ENCODE peak calls at places on chromosomes 5 and 9, in nine cellular contexts. G, L, X, B, M, A, R, P and N are unnamed samples.

GRCh38 chr5:159336586-159337290 is 6.5 kb upstream of the IL12B start:
- DNase-seq in A (no peak), G (no peak), L (no peak), R (no peak), P (no peak), B (no peak), X (no peak), M (no peak), N (no peak)

GRCh38 chr9:34557421-34558321 is 31.9 kb downstream of the CNTFR start:
- DNase-seq in L (no peak), P (no peak), R (no peak), B (no peak), M (no peak), A (no peak), G (no peak), X (no peak), N (no peak)

GRCh38 chr5:80408475-80408875 is 611 bp downstream of the ZFYVE16 start:
- DNase-seq in M (peak), A (peak), G (peak), X (peak), L (peak), P (peak), R (no peak), B (peak), N (peak)

GRCh38 chr5:5658226-5658625 is 235.7 kb downstream of the ICE1 start:
- DNase-seq in R (no peak), B (peak), L (peak), G (peak), X (no peak), P (no peak), M (peak), A (no peak), N (no peak)

GRCh38 chr5:119275873-119276214 is 80.0 kb upstream of the TNFAIP8 start:
- DNase-seq in G (no peak), L (no peak), P (no peak), B (no peak), M (no peak), X (no peak), A (peak), R (no peak), N (peak)

GRCh38 chr9:116327702-116328440 is 174.3 kb downstream of the PAPPA start:
- DNase-seq in M (no peak), A (no peak), X (no peak), L (no peak), G (peak), R (no peak), P (no peak), B (no peak), N (no peak)

GRCh38 chr5:135715267-135716050 is 119.0 kb upstream of the SLC25A48 start:
- DNase-seq in L (no peak), X (no peak), R (no peak), P (no peak), M (no peak), B (no peak), A (no peak), G (no peak), N (no peak)

GRCh38 chr9:109297899-109298298 is 23.0 kb downstream of the EPB41L4B start:
- DNase-seq in P (no peak), R (no peak), M (no peak), A (no peak), X (no peak), L (no peak), B (no peak), G (peak), N (no peak)

GRCh38 chr9:75906531-75906930 is 16.1 kb downstream of the PCSK5 start:
- DNase-seq in M (no peak), A (no peak), B (no peak), L (no peak), R (no peak), P (no peak), X (no peak), G (no peak), N (no peak)

GRCh38 chr5:159316519-159317383 is 13.5 kb downstream of the IL12B start:
- DNase-seq in M (no peak), A (no peak), R (peak), B (peak), P (peak), L (no peak), X (no peak), G (peak), N (peak)

GRCh38 chr5:144187699-144188294 is 17.1 kb downstream of the KCTD16 start:
- DNase-seq in R (peak), P (peak), G (peak), A (peak), B (peak), X (peak), M (peak), L (no peak), N (peak)

GRCh38 chr9:18072967-18073366 is 401.0 kb upstream of the ADAMTSL1 start:
- DNase-seq in X (no peak), M (no peak), A (no peak), L (no peak), G (no peak), B (no peak), P (no peak), R (no peak), N (no peak)

GRCh38 chr9:130987738-130988399 is 21.1 kb upstream of the LAMC3 start:
- DNase-seq in A (no peak), X (no peak), L (no peak), B (no peak), P (no peak), R (no peak), G (no peak), M (no peak), N (no peak)

GRCh38 chr5:171893290-171893890 is 107.8 kb downstream of the SMIM23 start:
- DNase-seq in A (no peak), X (no peak), P (no peak), G (peak), M (no peak), R (no peak), B (no peak), L (no peak), N (no peak)

GRCh38 chr9:93617273-93617672 is 40.9 kb downstream of the PHF2 start:
- DNase-seq in P (no peak), M (no peak), X (no peak), R (no peak), A (no peak), G (no peak), L (no peak), B (no peak), N (no peak)

GRCh38 chr5:88503065-88503394 is 234.4 kb upstream of the TMEM161B start:
- DNase-seq in G (no peak), L (no peak), A (no peak), B (no peak), M (no peak), P (no peak), X (no peak), R (no peak), N (no peak)

GRCh38 chr5:98050583-98050982 is 722.9 kb upstream of the RGMB start:
- DNase-seq in B (no peak), A (no peak), P (no peak), M (no peak), R (no peak), X (no peak), L (no peak), G (peak), N (no peak)

GRCh38 chr9:87816041-87816440 is 66.6 kb upstream of the SPATA31E1 start:
- DNase-seq in M (no peak), R (no peak), X (peak), B (peak), L (no peak), P (no peak), G (peak), A (no peak), N (no peak)

GRCh38 chr9:133276001-133276884 is 1.2 kb upstream of the ABO start:
- DNase-seq in A (no peak), M (no peak), X (no peak), B (peak), L (no peak), R (no peak), G (no peak), P (no peak), N (no peak)

GRCh38 chr5:34452170-34452828 is 203.8 kb upstream of the RAI14 start:
- DNase-seq in P (peak), L (no peak), B (no peak), G (peak), X (peak), M (no peak), A (no peak), R (no peak), N (no peak)

GRCh38 chr5:123203105-123203794 is 114.2 kb downstream of the PRDM6 start:
- DNase-seq in R (no peak), L (no peak), A (no peak), X (no peak), M (no peak), B (no peak), G (peak), P (no peak), N (no peak)

GRCh38 chr5:162558120-162558519 is 490.5 kb downstream of the GABRG2 start:
- DNase-seq in X (no peak), M (no peak), B (no peak), P (no peak), L (no peak), R (no peak), G (no peak), A (no peak), N (no peak)

GRCh38 chr5:72234898-72235297 is 85.1 kb downstream of the MRPS27 start:
- DNase-seq in A (no peak), L (no peak), B (no peak), P (no peak), G (no peak), X (no peak), R (no peak), M (no peak), N (no peak)

GRCh38 chr5:17436345-17436744 is 61.7 kb upstream of the TAF11L2 start:
- DNase-seq in A (no peak), B (no peak), P (no peak), L (no peak), G (no peak), X (no peak), M (no peak), R (no peak), N (no peak)

GRCh38 chr9:113596616-113597320 is 133.2 kb downstream of the RGS3 start:
- DNase-seq in G (no peak), X (no peak), B (no peak), M (peak), A (no peak), P (no peak), R (no peak), L (no peak), N (no peak)

GRCh38 chr5:36403601-36404311 is 102.1 kb upstream of the RANBP3L start:
- DNase-seq in A (no peak), R (peak), G (peak), X (no peak), P (no peak), L (peak), M (peak), B (no peak), N (peak)

GRCh38 chr9:91101598-91102168 is 260.0 kb downstream of the AUH start:
- DNase-seq in X (no peak), M (no peak), G (no peak), R (no peak), B (peak), A (peak), P (no peak), L (no peak), N (no peak)

GRCh38 chr5:133819977-133820471 is 148.4 kb downstream of the C5orf15 start:
- DNase-seq in A (no peak), G (no peak), M (no peak), L (no peak), R (no peak), P (no peak), B (peak), X (no peak), N (no peak)